ENCODE peak calls at places on chromosomes 1 and 21, in six cellular contexts. J is A549, Z is nephron progenitor cell, W is B cell, D is cardiac fibroblast, L is prostate gland. B is an unnamed sample.

GRCh38 chr1:63799810-63800209 is 26.0 kb downstream of the ROR1 start:
- DNase-seq in D (no peak), J (no peak), Z (no peak), L (no peak), W (no peak), B (no peak)

GRCh38 chr1:160207751-160208150 is 2.6 kb downstream of the PEA15 start:
- DNase-seq in L (no peak), D (no peak), W (no peak), J (no peak), Z (no peak), B (no peak)

GRCh38 chr1:117930484-117930883 is 945 bp downstream of the WDR3 start:
- DNase-seq in W (no peak), Z (no peak), J (peak; percentile 0), D (no peak), L (no peak), B (no peak)

GRCh38 chr1:31483012-31483946 is 70.3 kb downstream of the SERINC2 start:
- DNase-seq in L (peak; percentile 62), W (peak; percentile 34), J (no peak), D (peak; percentile 95), Z (no peak), B (no peak)

GRCh38 chr1:40130892-40131291 is 30.3 kb upstream of the RLF start:
- DNase-seq in Z (no peak), J (no peak), L (no peak), W (no peak), D (peak; percentile 2), B (no peak)

GRCh38 chr1:29962831-29963247 is 726.5 kb downstream of the PTPRU start:
- DNase-seq in W (no peak), Z (no peak), J (no peak), L (no peak), D (no peak), B (no peak)

GRCh38 chr1:69898403-69898947 is 306.9 kb downstream of the LRRC40 start:
- DNase-seq in J (no peak), W (no peak), D (no peak), Z (no peak), L (no peak), B (no peak)

GRCh38 chr1:32695098-32695904 is 7.3 kb downstream of the SYNC start:
- DNase-seq in L (no peak), W (no peak), D (peak; percentile 69), Z (no peak), J (no peak), B (no peak)

GRCh38 chr1:240682166-240682565 is 70.2 kb upstream of the GREM2 start:
- DNase-seq in Z (no peak), J (no peak), L (no peak), D (no peak), W (no peak), B (no peak)

GRCh38 chr21:41508415-41509205 is 652 bp upstream of the TMPRSS2 start:
- DNase-seq in D (no peak), J (no peak), W (no peak), Z (no peak), L (no peak), B (no peak)

GRCh38 chr1:210857724-210858123 is 276.2 kb downstream of the KCNH1 start:
- DNase-seq in D (no peak), J (no peak), W (no peak), Z (no peak), L (no peak), B (no peak)

GRCh38 chr21:33266050-33266783 is at the start of gene IL10RB:
- DNase-seq in D (peak; percentile 52), L (peak; percentile 73), W (peak; percentile 89), J (peak; percentile 64), Z (peak; percentile 86), B (peak; percentile 87)

GRCh38 chr1:93993731-93994130 is 84.5 kb upstream of the GCLM start:
- DNase-seq in D (no peak), Z (no peak), W (no peak), J (no peak), L (no peak), B (no peak)

GRCh38 chr1:183227382-183227781 is 41.3 kb downstream of the LAMC2 start:
- DNase-seq in L (no peak), Z (peak; percentile 25), J (no peak), W (no peak), D (no peak), B (no peak)

GRCh38 chr21:31447477-31447876 is 103.4 kb upstream of the TIAM1 start:
- DNase-seq in D (peak; percentile 41), Z (no peak), W (no peak), L (no peak), J (no peak), B (no peak)

GRCh38 chr1:192580351-192580962 is 4.9 kb downstream of the RGS1 start:
- DNase-seq in D (peak; percentile 82), L (peak; percentile 19), W (peak; percentile 37), J (no peak), Z (no peak), B (no peak)

GRCh38 chr1:224430511-224431113 is 4.0 kb downstream of the WDR26 start:
- DNase-seq in Z (no peak), L (no peak), W (peak; percentile 33), D (peak; percentile 79), J (peak; percentile 41), B (no peak)

GRCh38 chr21:27817902-27818623 is 851.2 kb upstream of the ADAMTS5 start:
- DNase-seq in D (no peak), Z (no peak), L (no peak), W (no peak), J (no peak), B (no peak)

GRCh38 chr21:46122241-46122671 is 24.3 kb downstream of the COL6A2 start:
- DNase-seq in Z (no peak), L (no peak), W (no peak), J (peak; percentile 18), D (peak; percentile 95), B (peak; percentile 82)

GRCh38 chr1:154006136-154006535 is 15.6 kb downstream of the RPS27 start:
- DNase-seq in J (no peak), W (no peak), L (no peak), D (peak; percentile 84), Z (no peak), B (no peak)

GRCh38 chr1:111052246-111052645 is 87.6 kb downstream of the DRAM2 start:
- DNase-seq in W (no peak), L (no peak), D (peak; percentile 53), J (no peak), Z (no peak), B (no peak)

GRCh38 chr1:193537266-193538003 is 351.0 kb upstream of the B3GALT2 start:
- DNase-seq in Z (no peak), L (no peak), D (no peak), J (no peak), W (peak; percentile 81), B (no peak)

GRCh38 chr1:244599937-244600350 is 53.0 kb upstream of the DESI2 start:
- DNase-seq in J (peak; percentile 72), D (peak; percentile 97), W (peak; percentile 10), L (no peak), Z (no peak), B (no peak)

GRCh38 chr21:44999972-45000636 is 60.3 kb downstream of the SLX9 start:
- DNase-seq in W (no peak), J (no peak), D (no peak), L (no peak), Z (no peak), B (no peak)

GRCh38 chr1:28244549-28245251 is 8.8 kb downstream of the ATP5IF1 start:
- DNase-seq in J (no peak), W (peak; percentile 34), D (no peak), L (no peak), Z (no peak), B (no peak)

GRCh38 chr1:51945591-51945990 is 44.9 kb downstream of the RAB3B start:
- DNase-seq in D (peak; percentile 40), L (no peak), Z (no peak), J (no peak), W (no peak), B (no peak)

GRCh38 chr1:27135920-27136551 is 18.9 kb downstream of the SLC9A1 start:
- DNase-seq in W (no peak), Z (no peak), J (no peak), L (no peak), D (no peak), B (no peak)

GRCh38 chr1:187451238-187451637 is 622.5 kb downstream of the PLA2G4A start:
- DNase-seq in W (no peak), L (no peak), Z (no peak), D (no peak), J (no peak), B (no peak)

GRCh38 chr1:41427943-41428735 is 56.3 kb downstream of the EDN2 start:
- DNase-seq in L (no peak), W (no peak), D (no peak), J (no peak), Z (no peak), B (no peak)

GRCh38 chr1:212074313-212074712 is 38.8 kb downstream of the DTL start:
- DNase-seq in Z (no peak), D (no peak), J (no peak), W (no peak), L (no peak), B (no peak)

GRCh38 chr1:12594966-12595838 is 22.8 kb downstream of the DHRS3 start:
- DNase-seq in D (no peak), W (peak; percentile 57), J (peak; percentile 69), L (peak; percentile 74), Z (peak; percentile 86), B (no peak)

GRCh38 chr1:183105449-183105848 is 80.6 kb upstream of the LAMC2 start:
- DNase-seq in W (no peak), L (no peak), J (no peak), Z (no peak), D (peak; percentile 72), B (no peak)

GRCh38 chr1:6168947-6169586 is 11.1 kb downstream of the CHD5 start:
- DNase-seq in J (no peak), Z (no peak), W (no peak), L (no peak), D (no peak), B (no peak)

GRCh38 chr1:173714759-173715537 is at the start of gene KLHL20:
- DNase-seq in W (peak; percentile 86), Z (peak; percentile 77), J (peak; percentile 89), L (peak; percentile 71), D (peak; percentile 94), B (peak; percentile 93)
- TF ChIP-seq CTCF in W (no peak), Z (no peak), J (no peak), L (no peak), D (no peak), B (no peak)

GRCh38 chr1:162755306-162755705 is 35.2 kb upstream of the HSD17B7 start:
- DNase-seq in D (peak; percentile 24), Z (no peak), J (no peak), L (no peak), W (no peak), B (no peak)
- TF ChIP-seq CTCF in D (no peak), Z (no peak), J (no peak), L (no peak), W (no peak), B (no peak)

GRCh38 chr1:207603777-207604176 is 41.2 kb upstream of the CR1L start:
- DNase-seq in W (no peak), L (no peak), Z (no peak), J (no peak), D (peak; percentile 35), B (no peak)
- TF ChIP-seq CTCF in W (no peak), L (no peak), Z (no peak), J (no peak), D (no peak), B (no peak)

GRCh38 chr1:55035904-55036303 is 3.4 kb upstream of the PCSK9 start:
- DNase-seq in W (no peak), D (no peak), J (peak; percentile 55), Z (no peak), L (no peak), B (no peak)
- TF ChIP-seq CTCF in W (no peak), D (no peak), J (no peak), Z (no peak), L (no peak), B (no peak)

B was measured in osteocyte.